ENCODE peak calls at places on chromosomes 16 and 17, in seven cellular contexts. K is cardiac fibroblast, Z is psoas muscle, Y is nephron progenitor cell, J is IMR-90, T is thoracic aorta, S is neural crest cell. P is an unnamed sample.

GRCh38 chr16:11117576-11118211 is 138.3 kb downstream of the SOCS1 start:
- DNase-seq in K (no peak), Z (no peak), Y (no peak), J (no peak), T (no peak), S (no peak), P (peak)

GRCh38 chr16:73082608-73083007 is 34.7 kb upstream of the ZFHX3 start:
- DNase-seq in K (peak), Z (peak), Y (no peak), J (peak), T (no peak), S (no peak), P (no peak)

GRCh38 chr17:17742133-17742621 is 60.9 kb downstream of the RAI1 start:
- DNase-seq in K (peak), Z (no peak), Y (no peak), J (no peak), T (no peak), S (no peak), P (no peak)

GRCh38 chr17:49471769-49472168 is 23.3 kb upstream of the NGFR start:
- DNase-seq in K (no peak), Z (no peak), Y (no peak), J (no peak), T (no peak), S (no peak), P (no peak)

GRCh38 chr17:65489413-65490170 is 71.9 kb downstream of the AXIN2 start:
- DNase-seq in K (no peak), Z (no peak), Y (no peak), J (no peak), T (no peak), S (no peak), P (no peak)

GRCh38 chr16:10678655-10679054 is 16.1 kb downstream of the TEKT5 start:
- DNase-seq in K (no peak), Z (no peak), Y (no peak), J (no peak), T (no peak), S (no peak), P (no peak)

GRCh38 chr17:54754560-54754959 is 146.1 kb upstream of the TOM1L1 start:
- DNase-seq in K (no peak), Z (no peak), Y (no peak), J (no peak), T (no peak), S (no peak), P (peak)

GRCh38 chr17:17300624-17301568 is 2.3 kb upstream of the NT5M start:
- DNase-seq in K (peak), Z (peak), Y (peak), J (peak), T (no peak), S (peak), P (peak)

GRCh38 chr16:71626858-71627213 is 852 bp downstream of the MARVELD3 start:
- DNase-seq in K (no peak), Z (no peak), Y (no peak), J (no peak), T (no peak), S (no peak), P (no peak)

GRCh38 chr17:4998027-4998665 is 396 bp downstream of the KIF1C start:
- DNase-seq in K (peak), Z (peak), Y (peak), J (no peak), T (no peak), S (peak), P (peak)

GRCh38 chr16:67071476-67072048 is 38.2 kb upstream of the PHAF1 start:
- DNase-seq in K (no peak), Z (no peak), Y (no peak), J (no peak), T (no peak), S (no peak), P (no peak)

GRCh38 chr16:11472851-11473250 is 113.9 kb downstream of the LITAF start:
- DNase-seq in K (no peak), Z (no peak), Y (no peak), J (no peak), T (no peak), S (no peak), P (no peak)

GRCh38 chr17:42275527-42276358 is 448 bp downstream of the STAT5B start:
- DNase-seq in K (peak), Z (no peak), Y (no peak), J (peak), T (no peak), S (peak), P (peak)

GRCh38 chr17:77391668-77392375 is 251.1 kb downstream of the SEC14L1 start:
- DNase-seq in K (peak), Z (peak), Y (no peak), J (peak), T (peak), S (no peak), P (no peak)

GRCh38 chr17:75633484-75634375 is 496 bp downstream of the SMIM5 start:
- DNase-seq in K (peak), Z (peak), Y (peak), J (peak), T (peak), S (peak), P (peak)

GRCh38 chr16:67987460-67988160 is 7.3 kb upstream of the DPEP3 start:
- DNase-seq in K (peak), Z (peak), Y (no peak), J (no peak), T (no peak), S (no peak), P (no peak)

GRCh38 chr16:8751481-8752311 is 45.7 kb downstream of the TMEM186 start:
- DNase-seq in K (peak), Z (no peak), Y (no peak), J (peak), T (no peak), S (no peak), P (no peak)

DNA sequence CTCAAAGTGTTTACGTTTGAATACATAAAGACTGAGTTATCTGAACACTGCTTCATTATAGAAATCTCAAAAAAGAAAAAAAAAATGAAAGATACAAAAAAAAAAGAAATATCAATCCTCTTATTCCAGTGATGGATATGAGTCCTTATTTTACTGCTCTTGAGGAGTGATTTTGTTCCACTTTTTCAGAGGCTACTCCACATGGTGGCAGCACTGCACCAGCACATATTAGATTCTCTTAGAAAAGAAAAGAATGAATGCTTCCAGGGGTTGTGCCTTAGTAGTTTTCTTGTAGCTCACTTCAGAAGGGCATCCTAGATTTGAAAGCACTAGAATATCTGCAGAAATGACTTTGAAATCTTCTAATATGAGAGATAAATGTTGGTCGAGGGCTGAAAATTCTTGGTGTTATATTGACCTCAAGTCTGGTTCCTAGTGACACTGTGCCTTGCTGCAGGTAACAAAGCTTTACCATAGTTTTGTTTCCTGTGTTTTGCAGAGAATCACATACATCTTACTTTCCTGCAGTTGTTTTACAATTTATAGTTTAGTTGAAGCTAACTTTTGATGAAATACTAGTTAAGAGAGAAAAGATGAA is 25.9 kb downstream of the AP2B1 start:
- DNase-seq in K (peak), Z (peak), Y (peak), J (peak), T (no peak), S (peak), P (peak)
- TF ChIP-seq CTCF in K (peak), Z (peak), Y (peak), J (peak), T (peak), S (peak), P (peak)

GRCh38 chr17:43940630-43941029 is 1.6 kb downstream of the PPY start:
- DNase-seq in K (peak), Z (no peak), Y (peak), J (peak), T (no peak), S (peak), P (no peak)
- TF ChIP-seq CTCF in K (peak), Z (peak), Y (peak), J (peak), T (peak), S (peak), P (no peak)

DNA sequence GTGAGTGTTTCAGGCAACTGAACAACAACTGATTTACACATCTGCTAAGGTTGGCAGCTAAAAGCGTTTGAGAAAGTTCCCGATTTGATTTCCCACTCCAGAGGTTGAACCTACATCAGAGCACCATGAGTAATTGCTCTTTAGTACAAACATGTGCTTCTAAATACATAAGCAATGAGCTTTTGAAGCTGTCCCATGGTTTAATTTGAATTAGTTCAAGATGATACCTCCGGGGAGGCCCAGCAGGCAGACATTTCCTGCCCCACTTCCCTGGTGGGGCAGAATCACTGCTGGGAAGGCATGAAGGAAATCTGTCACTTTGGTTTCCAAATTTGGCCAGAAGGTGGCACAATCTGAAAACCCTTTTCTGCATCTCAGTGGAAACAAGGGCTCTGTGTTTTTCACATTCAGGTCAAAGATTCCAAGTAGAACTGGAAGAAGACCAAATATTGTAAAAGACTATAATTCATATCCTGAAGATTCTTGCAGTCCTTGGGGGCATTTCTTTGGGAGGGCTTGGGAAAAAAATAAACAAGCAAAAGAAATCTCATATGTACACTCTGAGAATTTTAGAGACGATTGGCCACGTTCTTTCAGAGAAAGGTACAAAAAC is 176.2 kb upstream of the FAM20A start:
- DNase-seq in K (peak), Z (peak), Y (peak), J (peak), T (no peak), S (peak), P (no peak)
- TF ChIP-seq CTCF in K (peak), Z (peak), Y (peak), J (peak), T (peak), S (peak), P (peak)

DNA sequence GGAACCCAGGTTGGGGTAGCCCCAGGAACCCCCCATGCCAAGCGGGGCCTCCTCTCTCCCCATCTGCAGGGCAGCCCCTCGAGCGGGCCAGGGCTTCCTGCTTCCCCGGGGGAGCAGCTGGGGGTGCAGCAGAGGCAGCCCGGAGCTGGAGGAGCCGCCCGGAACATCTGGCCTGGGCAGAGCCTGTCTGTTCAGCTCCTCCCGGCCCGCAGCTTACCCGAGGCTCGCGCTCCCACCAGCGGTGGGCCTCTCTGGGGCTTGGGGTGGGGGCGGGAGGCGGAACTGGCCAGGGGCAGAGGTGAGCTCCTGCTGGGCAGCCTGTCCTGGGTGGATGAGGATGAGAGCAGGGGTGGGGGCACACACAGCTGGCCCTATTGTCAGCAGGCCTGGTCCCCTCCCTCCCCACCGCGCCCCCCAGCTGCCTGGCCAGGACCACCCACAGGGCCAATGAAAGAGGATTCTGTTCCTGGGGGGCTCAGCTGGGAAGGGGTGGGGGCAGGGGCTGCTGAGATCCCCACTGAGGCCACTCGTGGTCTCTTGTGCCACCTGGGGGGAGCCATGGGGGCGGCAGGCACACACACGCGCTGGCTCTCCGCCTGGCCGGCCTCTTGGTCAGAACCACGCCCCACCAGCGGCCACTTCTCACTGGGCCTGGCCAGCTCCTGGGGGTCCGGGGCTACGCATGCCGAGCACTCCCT is 34.7 kb downstream of the BAHCC1 start:
- DNase-seq in K (peak), Z (peak), Y (no peak), J (no peak), T (no peak), S (peak), P (no peak)
- TF ChIP-seq CTCF in K (no peak), Z (no peak), Y (no peak), J (peak), T (no peak), S (no peak), P (peak)

GRCh38 chr16:1538804-1539520 is 5.5 kb downstream of the TMEM204 start:
- DNase-seq in K (no peak), Z (no peak), Y (no peak), J (no peak), T (no peak), S (no peak), P (no peak)
- TF ChIP-seq CTCF in K (no peak), Z (no peak), Y (no peak), J (no peak), T (no peak), S (no peak), P (peak)

GRCh38 chr17:78840780-78841611 is at the start of gene USP36:
- DNase-seq in K (peak), Z (peak), Y (peak), J (peak), T (peak), S (peak), P (peak)
- TF ChIP-seq CTCF in K (no peak), Z (peak), Y (no peak), J (no peak), T (no peak), S (peak), P (no peak)

DNA sequence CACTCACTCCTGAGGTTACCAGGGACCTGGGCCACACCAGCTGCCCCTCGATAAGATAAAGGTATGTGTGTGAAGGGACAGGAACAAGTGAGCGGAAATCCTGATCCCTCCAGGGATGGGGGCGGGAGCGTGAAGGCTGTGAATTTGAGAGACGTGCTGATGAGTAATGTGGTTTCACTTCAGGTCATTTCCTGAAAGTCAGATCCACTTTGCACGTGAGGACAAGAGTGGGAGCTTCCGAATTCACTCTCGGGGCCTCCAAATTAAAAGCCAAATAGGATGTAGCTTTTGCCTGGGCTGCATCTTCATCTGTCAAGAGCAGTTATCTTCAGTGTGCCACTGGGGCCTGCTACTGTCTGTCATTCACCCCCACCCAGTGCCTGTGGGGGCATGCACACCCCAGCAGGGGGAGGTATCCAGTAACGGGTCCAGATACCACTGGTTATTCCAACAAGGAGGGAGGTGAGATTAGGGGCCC is 87.4 kb upstream of the LHX1 start:
- DNase-seq in K (peak), Z (no peak), Y (no peak), J (peak), T (no peak), S (no peak), P (peak)
- TF ChIP-seq CTCF in K (peak), Z (no peak), Y (no peak), J (no peak), T (no peak), S (no peak), P (no peak)

DNA sequence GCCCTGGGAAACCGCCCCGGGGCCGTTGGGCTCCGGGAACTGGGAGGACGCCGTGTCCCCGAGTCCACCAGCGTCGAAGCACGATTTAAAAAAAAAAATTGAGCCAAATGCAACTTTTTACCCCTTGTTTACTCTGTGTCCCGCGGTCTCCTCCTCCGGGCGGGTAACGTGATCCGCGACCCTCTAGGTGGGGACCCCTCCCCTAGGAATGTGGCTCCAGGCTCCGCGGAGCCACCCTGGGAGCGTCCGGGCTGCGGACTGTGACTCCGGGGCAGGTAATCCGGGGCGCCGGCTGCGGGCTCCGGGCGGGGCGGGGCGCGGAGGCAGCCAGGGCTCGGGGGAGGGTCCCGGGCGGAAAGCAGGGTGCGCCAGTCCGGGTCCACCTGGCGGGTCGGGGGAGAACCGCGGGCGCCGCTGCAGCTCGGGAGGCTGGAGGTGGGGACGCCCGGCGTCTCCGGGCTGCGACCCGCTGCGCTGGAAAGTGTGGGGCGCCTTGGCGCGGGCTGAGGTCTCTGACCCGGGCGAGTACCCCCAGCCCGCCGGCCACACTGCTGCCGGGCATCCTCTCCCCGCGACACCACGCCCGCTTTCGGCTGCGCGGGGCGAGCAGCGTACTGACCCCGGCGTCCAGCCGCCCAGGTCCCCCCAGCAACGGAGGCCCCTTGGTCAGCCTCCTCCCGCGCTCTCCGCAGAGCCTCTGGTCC is 850 bp upstream of the HELZ start:
- DNase-seq in K (no peak), Z (peak), Y (peak), J (no peak), T (no peak), S (peak), P (peak)
- TF ChIP-seq CTCF in K (no peak), Z (peak), Y (peak), J (no peak), T (peak), S (peak), P (no peak)

DNA sequence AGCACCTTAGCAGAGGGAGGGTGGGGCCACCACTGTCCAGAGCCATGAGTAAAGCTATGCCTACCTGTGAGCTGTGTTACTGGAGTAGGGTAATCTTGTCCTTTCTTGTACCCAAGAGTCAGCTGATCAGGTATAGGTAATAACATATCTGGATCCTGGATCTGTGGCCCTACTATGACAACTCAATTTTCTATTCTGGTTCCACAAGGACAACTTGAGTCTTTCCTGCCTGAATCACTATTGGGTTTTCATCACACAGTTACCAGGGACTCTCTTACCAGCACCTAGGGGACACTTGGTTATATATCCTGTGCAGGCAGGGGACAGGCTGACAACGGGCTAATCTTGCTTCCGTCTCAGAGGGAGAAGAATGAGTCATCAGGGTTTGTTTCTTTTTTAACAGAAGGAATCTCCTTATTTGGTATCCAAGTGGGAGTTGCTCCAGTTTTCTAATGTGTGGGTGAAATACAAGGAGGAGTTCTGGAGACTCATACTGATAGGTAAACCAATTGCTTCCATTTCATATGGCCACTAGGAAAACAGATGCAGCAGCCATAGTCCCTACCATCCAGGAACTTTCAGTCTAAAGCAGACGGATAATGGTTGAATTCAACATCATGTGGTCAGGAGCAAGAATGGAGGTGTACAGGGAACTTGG is 6.8 kb downstream of the ZNF267 start:
- DNase-seq in K (peak), Z (no peak), Y (no peak), J (peak), T (no peak), S (no peak), P (peak)
- TF ChIP-seq CTCF in K (peak), Z (no peak), Y (no peak), J (no peak), T (no peak), S (no peak), P (no peak)

P was measured in GM13976.